ENCODE peak calls at places on chromosomes 12 and 14, in six cellular contexts. Q is IMR-90, J is H9, X is trophoblast cell, O is mesenchymal stem cell, G is H1. S is an unnamed sample.

GRCh38 chr14:22849212-22849819 is 12.9 kb downstream of the MMP14 start:
- DNase-seq in Q (no peak), J (no peak), X (peak), O (peak), G (no peak), S (no peak)

GRCh38 chr12:991350-992278 is 591 bp downstream of the ERC1 start:
- DNase-seq in Q (peak), J (peak), X (peak), O (peak), G (peak), S (no peak)

GRCh38 chr14:30223385-30223785 is 295.7 kb upstream of the PRKD1 start:
- DNase-seq in Q (peak), J (no peak), X (peak), O (peak), G (no peak), S (no peak)

GRCh38 chr12:64175254-64175945 is 46.7 kb downstream of the KICS2 start:
- DNase-seq in Q (no peak), J (no peak), X (no peak), O (no peak), G (no peak), S (no peak)

GRCh38 chr12:7645395-7646177 is 20.1 kb downstream of the APOBEC1 start:
- DNase-seq in Q (peak), J (peak), X (peak), O (peak), G (no peak), S (no peak)

GRCh38 chr12:122596838-122597237 is 69.8 kb downstream of the KNTC1 start:
- DNase-seq in Q (no peak), J (no peak), X (no peak), O (no peak), G (no peak), S (no peak)

GRCh38 chr14:100616854-100617714 is 29.9 kb upstream of the BEGAIN start:
- DNase-seq in Q (no peak), J (no peak), X (no peak), O (no peak), G (no peak), S (no peak)

GRCh38 chr14:77647853-77648252 is 31.4 kb upstream of the SPTLC2 start:
- DNase-seq in Q (no peak), J (no peak), X (peak), O (no peak), G (no peak), S (no peak)

GRCh38 chr14:55339770-55340169 is 68.5 kb downstream of the FBXO34 start:
- DNase-seq in Q (peak), J (no peak), X (no peak), O (no peak), G (peak), S (no peak)

GRCh38 chr12:63849641-63850040 is 5.1 kb downstream of the SRGAP1 start:
- DNase-seq in Q (no peak), J (no peak), X (no peak), O (no peak), G (no peak), S (no peak)

GRCh38 chr14:69376439-69376838 is 21.7 kb downstream of the ERH start:
- DNase-seq in Q (peak), J (no peak), X (peak), O (peak), G (no peak), S (no peak)

GRCh38 chr14:20632448-20632830 is 9.1 kb downstream of the OR6S1 start:
- DNase-seq in Q (no peak), J (no peak), X (peak), O (no peak), G (no peak), S (no peak)

GRCh38 chr12:121794532-121795028 is 1.1 kb upstream of the RHOF start:
- DNase-seq in Q (no peak), J (no peak), X (no peak), O (no peak), G (no peak), S (no peak)

GRCh38 chr12:3229577-3229976 is 152.4 kb downstream of the TSPAN9 start:
- DNase-seq in Q (no peak), J (no peak), X (no peak), O (no peak), G (no peak), S (no peak)

GRCh38 chr12:13255792-13256704 is 59.5 kb downstream of the EMP1 start:
- DNase-seq in Q (peak), J (peak), X (peak), O (peak), G (peak), S (peak)
- H3K4ac ChIP-seq in Q (peak), J (peak), X (no peak), O (no peak), G (peak), S (no peak)

DNA sequence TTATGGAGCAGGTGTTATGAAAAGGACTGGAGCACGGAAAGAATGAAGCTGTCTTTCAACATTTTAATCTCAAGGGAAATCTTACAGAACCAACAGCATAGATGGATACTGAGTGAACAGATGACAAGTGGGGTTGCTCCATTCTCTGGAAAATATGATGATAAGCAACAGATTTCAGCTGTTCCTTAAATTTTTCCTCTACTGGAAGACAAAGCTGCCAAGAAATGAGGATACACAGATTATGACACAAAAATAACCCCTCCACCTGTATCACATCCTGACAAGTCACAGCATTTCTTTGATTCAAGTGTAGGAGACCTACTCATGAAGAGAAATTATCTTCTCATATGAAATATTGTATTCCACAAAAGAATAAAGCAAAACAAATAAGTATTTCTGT is 13.0 kb upstream of the TMTC2 start:
- DNase-seq in Q (no peak), J (no peak), X (peak), O (no peak), G (no peak), S (no peak)
- H4K91ac ChIP-seq in Q (no peak), J (no peak), X (no peak), O (no peak), G (no peak), S (no peak)

GRCh38 chr14:103542545-103543088 is 13.6 kb downstream of the TRMT61A start:
- DNase-seq in Q (no peak), J (peak), X (no peak), O (no peak), G (peak), S (peak)
- H3K4ac ChIP-seq in Q (peak), J (no peak), X (no peak), O (no peak), G (peak), S (peak)

GRCh38 chr12:65918057-65918456 is 93.8 kb downstream of the HMGA2 start:
- DNase-seq in Q (no peak), J (no peak), X (no peak), O (no peak), G (no peak), S (no peak)

GRCh38 chr12:65922077-65922476 is 97.8 kb downstream of the HMGA2 start:
- DNase-seq in Q (no peak), J (no peak), X (no peak), O (no peak), G (no peak), S (no peak)

GRCh38 chr12:65911321-65911720 is 87.0 kb downstream of the HMGA2 start:
- DNase-seq in Q (peak), J (no peak), X (no peak), O (no peak), G (no peak), S (no peak)

DNA sequence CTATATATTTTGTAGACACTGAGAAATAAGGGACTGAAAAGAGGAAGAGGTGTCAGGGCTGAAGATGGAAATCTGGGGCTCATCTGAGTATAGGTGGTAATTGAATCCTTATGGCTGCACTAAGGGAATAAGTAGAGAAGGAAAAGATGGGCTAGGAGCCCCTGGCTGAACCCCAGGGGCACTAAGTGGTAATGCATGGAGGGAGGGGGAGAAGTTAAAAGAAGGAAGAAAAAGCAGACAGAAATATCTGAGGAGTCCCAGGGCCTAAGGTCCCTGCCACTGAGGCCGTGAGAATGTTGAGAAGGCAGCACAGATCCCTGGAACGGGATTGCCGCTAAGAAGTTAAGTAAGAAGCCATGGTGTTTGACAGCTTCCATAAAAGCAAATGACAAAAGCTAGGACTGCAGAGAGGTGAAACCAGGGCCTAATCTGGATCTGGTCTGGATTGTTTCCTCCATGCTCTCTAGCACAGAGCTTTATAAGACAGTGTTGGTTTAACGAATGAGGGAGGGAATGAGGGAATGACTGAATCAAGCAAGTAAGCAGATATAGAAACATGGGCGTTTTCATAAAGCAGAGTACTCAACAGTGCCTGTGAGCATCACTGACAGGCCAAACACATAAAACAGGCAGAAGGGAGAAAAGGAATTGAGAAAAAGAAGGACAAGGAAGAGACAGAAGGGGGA is 92.9 kb downstream of the HMGA2 start:
- DNase-seq in Q (no peak), J (no peak), X (no peak), O (no peak), G (no peak), S (no peak)
- H4K91ac ChIP-seq in Q (no peak), J (no peak), X (no peak), O (no peak), G (no peak), S (no peak)

GRCh38 chr12:67890726-67891125 is 98.5 kb upstream of the IFNG-AS1 start:
- DNase-seq in Q (no peak), J (no peak), X (no peak), O (no peak), G (no peak), S (no peak)
- H3K4ac ChIP-seq in Q (no peak), J (no peak), X (no peak), O (no peak), G (no peak), S (no peak)

GRCh38 chr14:64844993-64845536 is 34.6 kb downstream of the SPTB start:
- DNase-seq in Q (no peak), J (no peak), X (no peak), O (no peak), G (no peak), S (no peak)

GRCh38 chr14:64838656-64839055 is 41.1 kb downstream of the SPTB start:
- DNase-seq in Q (no peak), J (no peak), X (no peak), O (no peak), G (no peak), S (no peak)

GRCh38 chr14:64841772-64842490 is 37.8 kb downstream of the SPTB start:
- DNase-seq in Q (no peak), J (no peak), X (peak), O (no peak), G (no peak), S (no peak)

GRCh38 chr14:64844272-64844671 is 35.4 kb downstream of the SPTB start:
- DNase-seq in Q (no peak), J (no peak), X (no peak), O (no peak), G (no peak), S (no peak)

DNA sequence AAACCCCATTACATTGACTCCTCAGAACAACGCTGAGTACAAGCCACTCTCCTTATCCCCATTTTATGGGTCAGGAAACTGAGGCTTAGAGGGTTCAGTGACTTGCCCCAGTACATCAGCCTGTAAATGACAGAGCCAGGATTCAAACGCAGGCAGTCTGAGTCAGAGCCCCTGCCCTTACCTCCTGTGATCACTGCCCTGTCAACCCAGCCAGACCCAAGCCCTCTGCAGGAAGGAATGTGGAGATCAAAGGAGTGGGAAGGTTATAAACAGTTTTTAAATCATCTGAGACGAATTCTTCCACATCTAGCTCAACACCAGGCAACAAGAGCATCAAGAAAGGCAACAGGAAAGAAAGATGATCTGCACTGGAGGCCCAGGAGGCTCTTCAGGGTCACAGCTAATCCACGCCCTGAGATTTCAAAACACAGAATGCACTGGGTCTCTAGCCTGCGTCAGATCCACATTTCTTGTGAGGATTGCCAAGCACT is 38.5 kb downstream of the SPTB start:
- DNase-seq in Q (peak), J (peak), X (peak), O (peak), G (no peak), S (no peak)
- H4K91ac ChIP-seq in Q (no peak), J (no peak), X (no peak), O (no peak), G (no peak), S (no peak)

DNA sequence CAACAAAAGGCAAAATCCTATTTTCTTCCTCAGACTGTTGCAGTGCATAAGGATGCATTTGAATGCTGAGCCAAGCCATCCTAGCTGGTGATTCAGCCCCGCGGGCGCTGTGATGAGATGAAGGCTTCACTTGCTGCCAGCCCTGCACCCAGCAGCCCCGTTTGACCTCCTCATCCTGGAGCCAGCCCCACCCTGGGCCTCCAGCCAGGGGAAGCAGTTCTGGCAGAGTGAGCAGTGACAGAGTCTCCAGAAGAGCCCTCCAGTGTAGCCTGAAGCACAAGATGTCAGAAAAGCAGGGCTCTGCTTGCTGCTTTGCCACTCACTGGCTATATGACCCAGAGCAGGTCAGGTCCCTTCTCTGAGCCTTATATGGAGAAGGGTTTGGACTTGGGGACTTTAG is 96.2 kb upstream of the HSPB8 start:
- DNase-seq in Q (no peak), J (no peak), X (no peak), O (no peak), G (no peak), S (no peak)
- H3K4ac ChIP-seq in Q (no peak), J (no peak), X (no peak), O (no peak), G (peak), S (no peak)

GRCh38 chr14:93799617-93800016 is 11.3 kb upstream of the PRIMA1 start:
- DNase-seq in Q (no peak), J (no peak), X (no peak), O (no peak), G (no peak), S (no peak)
- H4K91ac ChIP-seq in Q (no peak), J (no peak), X (no peak), O (no peak), G (no peak), S (no peak)